ENCODE peak calls at places on chromosomes 1 and 21, in nine cellular contexts. L is dorsolateral prefrontal cortex; I is pancreas; X is A673; R is cardiac fibroblast; Y is mesendoderm; P is hepatocyte; U is astrocyte of the spinal cord; S is CD8-positive, alpha-beta T cell. H is an unnamed sample.

GRCh38 chr1:204406621-204407020 is 5.0 kb downstream of the PPP1R15B start:
- DNase-seq in L (no peak), I (no peak), X (no peak), R (no peak), Y (no peak), P (no peak), U (no peak), S (no peak), H (no peak)

GRCh38 chr1:247054992-247055415 is 23.6 kb downstream of the ZNF670 start:
- DNase-seq in L (no peak), I (no peak), X (no peak), R (peak; percentile 82), Y (no peak), P (peak; percentile 33), U (peak; percentile 52), S (no peak), H (no peak)

GRCh38 chr1:112298558-112298957 is 97.5 kb upstream of the CTTNBP2NL start:
- DNase-seq in L (no peak), I (no peak), X (peak; percentile 72), R (peak; percentile 72), Y (peak; percentile 82), P (peak; percentile 54), U (peak; percentile 19), S (peak; percentile 22), H (no peak)

GRCh38 chr1:211371406-211372105 is 44.9 kb downstream of the TRAF5 start:
- DNase-seq in L (no peak), I (no peak), X (no peak), R (peak; percentile 71), Y (no peak), P (no peak), U (peak; percentile 41), S (no peak), H (no peak)

GRCh38 chr1:84644472-84644871 is 45.8 kb downstream of the SSX2IP start:
- DNase-seq in L (no peak), I (no peak), X (no peak), R (no peak), Y (no peak), P (no peak), U (no peak), S (no peak), H (no peak)

GRCh38 chr1:59947047-59947938 is 20.7 kb upstream of the CYP2J2 start:
- DNase-seq in L (peak; percentile 60), I (peak; percentile 31), X (peak; percentile 86), R (peak; percentile 77), Y (peak; percentile 72), P (peak; percentile 88), U (peak; percentile 68), S (peak; percentile 47), H (peak; percentile 74)

GRCh38 chr1:241202321-241202845 is 154.6 kb downstream of the RGS7 start:
- DNase-seq in L (no peak), I (no peak), X (no peak), R (peak; percentile 6), Y (peak; percentile 40), P (peak; percentile 74), U (no peak), S (no peak), H (no peak)

GRCh38 chr21:34989337-34990151 is 59.6 kb downstream of the RUNX1 start:
- DNase-seq in L (no peak), I (no peak), X (no peak), R (peak; percentile 20), Y (no peak), P (no peak), U (peak; percentile 81), S (no peak), H (no peak)

GRCh38 chr1:198559362-198559761 is 18.9 kb upstream of the ATP6V1G3 start:
- DNase-seq in L (no peak), I (no peak), X (no peak), R (no peak), Y (no peak), P (no peak), U (no peak), S (no peak), H (no peak)

GRCh38 chr1:78143152-78143551 is 97.4 kb downstream of the GIPC2 start:
- DNase-seq in L (no peak), I (no peak), X (no peak), R (no peak), Y (no peak), P (no peak), U (no peak), S (no peak), H (no peak)

GRCh38 chr1:211870156-211870555 is 39.6 kb upstream of the LPGAT1 start:
- DNase-seq in L (no peak), I (no peak), X (no peak), R (peak; percentile 23), Y (no peak), P (no peak), U (peak; percentile 12), S (no peak), H (no peak)

GRCh38 chr1:36349839-36350238 is 26.4 kb upstream of the EVA1B start:
- DNase-seq in L (no peak), I (no peak), X (no peak), R (no peak), Y (no peak), P (no peak), U (peak; percentile 39), S (no peak), H (no peak)

GRCh38 chr1:157551694-157552693 is at the start of gene FCRL5:
- DNase-seq in L (no peak), I (no peak), X (no peak), R (no peak), Y (no peak), P (no peak), U (no peak), S (no peak), H (no peak)

GRCh38 chr1:183349201-183349711 is 68.9 kb downstream of the NMNAT2 start:
- DNase-seq in L (peak; percentile 55), I (no peak), X (peak; percentile 48), R (peak; percentile 45), Y (peak; percentile 53), P (peak; percentile 37), U (peak; percentile 22), S (no peak), H (peak; percentile 94)

GRCh38 chr1:180181048-180181447 is 26.4 kb downstream of the QSOX1 start:
- DNase-seq in L (peak; percentile 16), I (no peak), X (peak; percentile 58), R (peak; percentile 36), Y (peak; percentile 17), P (peak; percentile 39), U (peak; percentile 26), S (no peak), H (no peak)

DNA sequence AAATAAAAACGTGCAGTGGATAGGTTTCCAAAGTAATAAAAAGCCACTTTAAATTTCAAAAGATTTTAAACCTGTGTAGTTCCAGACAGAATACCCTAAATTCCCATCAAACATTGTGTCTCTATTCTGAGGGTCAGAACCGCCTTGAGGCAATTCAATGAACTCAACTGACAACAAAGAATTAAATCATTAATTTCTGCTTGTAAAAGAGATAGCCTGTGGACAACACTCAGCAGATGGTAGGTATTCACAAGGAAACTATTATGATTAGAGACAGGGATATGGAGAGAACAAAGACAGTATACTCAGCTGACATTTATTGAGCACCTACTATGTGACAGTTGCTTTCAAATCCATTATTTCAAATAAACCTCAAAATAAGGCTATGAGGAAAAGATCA is 35.1 kb upstream of the JUN start:
- DNase-seq in L (no peak), I (no peak), X (no peak), R (no peak), Y (no peak), P (no peak), U (no peak), S (no peak), H (no peak)
- H3K4me3 ChIP-seq in L (no peak overlapping the region), I (no peak overlapping the region), X (no peak overlapping the region), R (no peak overlapping the region), Y (no peak overlapping the region), P (no peak overlapping the region), U (no peak overlapping the region), S (no peak overlapping the region), H (no peak overlapping the region)

GRCh38 chr1:8061673-8062386 is 35.7 kb upstream of the ERRFI1 start:
- DNase-seq in L (no peak), I (no peak), X (no peak), R (peak; percentile 69), Y (no peak), P (no peak), U (peak; percentile 55), S (no peak), H (no peak)

GRCh38 chr1:8059161-8059622 is 33.1 kb upstream of the ERRFI1 start:
- DNase-seq in L (no peak), I (no peak), X (no peak), R (peak; percentile 88), Y (no peak), P (no peak), U (peak; percentile 73), S (no peak), H (no peak)

GRCh38 chr1:8063298-8064068 is 37.4 kb upstream of the ERRFI1 start:
- DNase-seq in L (no peak), I (no peak), X (no peak), R (no peak), Y (no peak), P (no peak), U (no peak), S (no peak), H (no peak)

GRCh38 chr1:8062861-8063260 is 36.8 kb upstream of the ERRFI1 start:
- DNase-seq in L (no peak), I (no peak), X (no peak), R (no peak), Y (no peak), P (no peak), U (no peak), S (no peak), H (no peak)

GRCh38 chr1:8061210-8061609 is 35.1 kb upstream of the ERRFI1 start:
- DNase-seq in L (no peak), I (peak; percentile 56), X (no peak), R (peak; percentile 98), Y (no peak), P (peak; percentile 80), U (peak; percentile 94), S (no peak), H (no peak)
- H3K4me3 ChIP-seq in L (no peak overlapping the region), I (no peak overlapping the region), X (no peak overlapping the region), R (no peak overlapping the region), Y (no peak overlapping the region), P (no peak overlapping the region), U (no peak overlapping the region), S (no peak overlapping the region), H (no peak overlapping the region)

DNA sequence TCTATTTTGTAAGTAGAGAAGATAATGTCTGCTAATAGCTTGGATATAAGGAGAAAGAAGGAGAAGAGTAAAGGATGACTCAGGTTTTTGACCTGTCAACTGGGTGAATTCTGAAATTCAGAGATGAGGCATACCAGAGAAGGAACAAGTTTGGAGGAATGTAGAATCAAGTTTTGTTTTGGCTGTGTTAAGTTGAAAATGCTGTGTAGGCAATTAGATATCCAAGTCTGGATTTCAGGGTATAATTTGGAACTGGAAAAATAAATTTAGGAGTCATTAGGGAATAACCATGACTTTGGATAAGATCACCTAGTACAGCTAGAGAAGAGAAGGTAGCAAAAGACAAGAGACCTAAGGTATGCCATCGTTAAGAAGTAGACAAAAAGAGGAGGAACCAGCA is 22.4 kb upstream of the GNG4 start:
- DNase-seq in L (no peak), I (no peak), X (no peak), R (no peak), Y (no peak), P (no peak), U (no peak), S (no peak), H (no peak)
- H3K4me3 ChIP-seq in L (no peak overlapping the region), I (no peak overlapping the region), X (no peak overlapping the region), R (no peak overlapping the region), Y (no peak overlapping the region), P (peak overlapping the region; percentile 25), U (no peak overlapping the region), S (no peak overlapping the region), H (no peak overlapping the region)

DNA sequence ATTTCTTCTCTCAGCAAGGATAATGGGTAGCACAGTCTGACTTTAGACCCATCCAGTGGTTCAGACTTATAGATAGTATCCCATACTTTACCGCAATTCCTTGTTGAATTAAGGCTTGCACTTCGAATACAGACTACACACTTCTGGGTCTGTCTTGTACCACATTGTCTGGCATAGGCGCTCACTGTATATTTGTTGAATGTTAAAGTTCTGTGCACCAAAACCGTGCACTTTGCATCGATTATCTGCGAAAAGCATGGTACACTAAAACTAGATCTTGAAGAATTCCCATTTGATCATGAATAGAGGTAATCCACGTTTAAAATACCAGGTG is 556 bp upstream of the RYR2 start:
- DNase-seq in L (no peak), I (no peak), X (no peak), R (no peak), Y (no peak), P (no peak), U (no peak), S (no peak), H (no peak)
- H3K4me3 ChIP-seq in L (peak overlapping the region; percentile 76), I (peak overlapping the region; percentile 47), X (peak overlapping the region; percentile 21), R (no peak overlapping the region), Y (no peak overlapping the region), P (peak overlapping the region; percentile 45), U (no peak overlapping the region), S (no peak overlapping the region), H (peak overlapping the region; percentile 64)